ENCODE peak calls at places on chromosomes 7 and 10, in seven cellular contexts. O is left cardiac atrium; I is heart left ventricle; M is activated CD8-positive, alpha-beta T cell treated with anti-CD3 and anti-CD28 coated beads for 36 hours; R is dermis blood vessel endothelial cell; L is astrocyte of the spinal cord; V is stimulated activated CD8-positive, alpha-beta memory T cell treated with anti-CD3 and anti-CD28 coated beads, Interleukin-15, amount 100 ng/mL, for 24 hours. U is an unnamed sample.

GRCh38 chr7:7157887-7158271 is 24.5 kb upstream of the C1GALT1 start:
- DNase-seq in O (no peak), I (no peak), M (no peak), R (no peak), L (peak), V (no peak), U (no peak)

GRCh38 chr7:115346685-115347084 is 424.8 kb downstream of the MDFIC start:
- DNase-seq in O (no peak), I (no peak), M (no peak), R (no peak), L (no peak), V (no peak), U (no peak)

GRCh38 chr10:32943854-32944661 is 14.0 kb downstream of the ITGB1 start:
- DNase-seq in O (peak), I (peak), M (no peak), R (no peak), L (no peak), V (no peak), U (no peak)

GRCh38 chr10:119981826-119982225 is 89.3 kb downstream of the SEC23IP start:
- DNase-seq in O (no peak), I (no peak), M (no peak), R (no peak), L (no peak), V (no peak), U (no peak)

GRCh38 chr7:136015638-136016037 is 38.5 kb upstream of the MTPN start:
- DNase-seq in O (no peak), I (no peak), M (no peak), R (no peak), L (no peak), V (no peak), U (no peak)

GRCh38 chr10:99906470-99906869 is 103.3 kb downstream of the DNMBP start:
- DNase-seq in O (peak), I (no peak), M (no peak), R (peak), L (peak), V (no peak), U (no peak)

GRCh38 chr7:6647541-6647940 is 10.4 kb downstream of the ZNF316 start:
- DNase-seq in O (no peak), I (no peak), M (no peak), R (no peak), L (no peak), V (no peak), U (no peak)

GRCh38 chr10:5830629-5831445 is 17.6 kb upstream of the GDI2 start:
- DNase-seq in O (no peak), I (no peak), M (no peak), R (no peak), L (no peak), V (no peak), U (no peak)

GRCh38 chr7:113730309-113730955 is 188.4 kb downstream of the PPP1R3A start:
- DNase-seq in O (no peak), I (no peak), M (no peak), R (no peak), L (peak), V (no peak), U (no peak)

GRCh38 chr10:42544945-42545344 is 93.4 kb downstream of the ZNF33B start:
- DNase-seq in O (no peak), I (no peak), M (no peak), R (no peak), L (no peak), V (no peak), U (no peak)

GRCh38 chr7:15836041-15836440 is 149.6 kb upstream of the MEOX2 start:
- DNase-seq in O (no peak), I (no peak), M (no peak), R (no peak), L (peak), V (no peak), U (no peak)